ENCODE peak calls at places on chromosomes 12 and 14, in six cellular contexts. D is NCI-H2029, F is AG20443, P is caudate nucleus, T is mucosa of descending colon, K is HEK293T. S is an unnamed sample.

GRCh38 chr12:122356192-122356635 is 66.3 kb downstream of the CLIP1 start:
- DNase-seq in D (peak), F (peak), P (no peak), T (no peak), K (peak), S (peak)

GRCh38 chr12:15116073-15116472 is 105.1 kb downstream of the RERG start:
- DNase-seq in D (no peak), F (no peak), P (peak), T (no peak), K (no peak), S (no peak)

GRCh38 chr12:6292606-6293005 is 17.9 kb upstream of the PLEKHG6 start:
- DNase-seq in D (no peak), F (peak), P (no peak), T (no peak), K (no peak), S (no peak)

GRCh38 chr12:112340983-112341840 is 41.0 kb downstream of the HECTD4 start:
- DNase-seq in D (peak), F (no peak), P (no peak), T (no peak), K (no peak), S (no peak)

GRCh38 chr14:102033241-102033640 is 53.6 kb downstream of the HSP90AA1 start:
- DNase-seq in D (no peak), F (no peak), P (no peak), T (no peak), K (no peak), S (no peak)

GRCh38 chr12:132638541-132639408 is 20.2 kb downstream of the P2RX2 start:
- DNase-seq in D (no peak), F (peak), P (no peak), T (no peak), K (peak), S (peak)

GRCh38 chr12:115261691-115262398 is 577.9 kb upstream of the TBX3 start:
- DNase-seq in D (peak), F (no peak), P (no peak), T (peak), K (no peak), S (no peak)

GRCh38 chr12:6052206-6052939 is 72.1 kb downstream of the VWF start:
- DNase-seq in D (no peak), F (no peak), P (no peak), T (no peak), K (no peak), S (no peak)

GRCh38 chr14:36524874-36525745 is 5.1 kb upstream of the NKX2-1 start:
- DNase-seq in D (no peak), F (no peak), P (no peak), T (peak), K (peak), S (peak)

GRCh38 chr14:23578560-23579310 is at the start of gene JPH4:
- DNase-seq in D (no peak), F (no peak), P (peak), T (no peak), K (no peak), S (peak)